ENCODE peak calls at places on chromosomes 1 and 21, in six cellular contexts. One of them, this sample, is unnamed.

GRCh38 chr1:200038987-200039848 is 11.7 kb downstream of the NR5A2 start:
- DNase-seq in Panc1: no peak
- DNase-seq in sigmoid colon: no peak
- DNase-seq in upper lobe of left lung: no peak
- DNase-seq in stomach: peak
- DNase-seq in spleen: peak
- DNase-seq in this sample: no peak

GRCh38 chr21:35338281-35338680 is 289.2 kb upstream of the RUNX1 start:
- DNase-seq in upper lobe of left lung: no peak
- DNase-seq in spleen: no peak
- DNase-seq in stomach: no peak
- DNase-seq in sigmoid colon: no peak
- DNase-seq in Panc1: no peak
- DNase-seq in this sample: no peak

GRCh38 chr1:48552420-48552819 is 80.4 kb upstream of the SPATA6 start:
- DNase-seq in Panc1: no peak
- DNase-seq in stomach: no peak
- DNase-seq in upper lobe of left lung: no peak
- DNase-seq in sigmoid colon: no peak
- DNase-seq in spleen: no peak
- DNase-seq in this sample: no peak

GRCh38 chr1:188061881-188062280 is 1233.1 kb downstream of the PLA2G4A start:
- DNase-seq in Panc1: no peak
- DNase-seq in spleen: no peak
- DNase-seq in upper lobe of left lung: no peak
- DNase-seq in sigmoid colon: no peak
- DNase-seq in stomach: no peak
- DNase-seq in this sample: no peak

GRCh38 chr1:92993581-92993980 is 32.3 kb upstream of the DIPK1A start:
- DNase-seq in sigmoid colon: no peak
- DNase-seq in stomach: no peak
- DNase-seq in spleen: no peak
- DNase-seq in upper lobe of left lung: no peak
- DNase-seq in Panc1: no peak
- DNase-seq in this sample: no peak

GRCh38 chr21:43340491-43341348 is 86.2 kb downstream of the SIK1 start:
- DNase-seq in sigmoid colon: no peak
- DNase-seq in stomach: peak
- DNase-seq in Panc1: no peak
- DNase-seq in spleen: no peak
- DNase-seq in upper lobe of left lung: no peak
- DNase-seq in this sample: no peak

GRCh38 chr1:201783067-201783466 is 45.9 kb upstream of the IPO9 start:
- DNase-seq in stomach: no peak
- DNase-seq in upper lobe of left lung: no peak
- DNase-seq in Panc1: no peak
- DNase-seq in sigmoid colon: no peak
- DNase-seq in spleen: no peak
- DNase-seq in this sample: no peak

GRCh38 chr1:178019622-178020021 is 49.8 kb upstream of the SEC16B start:
- DNase-seq in stomach: no peak
- DNase-seq in upper lobe of left lung: no peak
- DNase-seq in spleen: no peak
- DNase-seq in Panc1: no peak
- DNase-seq in sigmoid colon: no peak
- DNase-seq in this sample: no peak

GRCh38 chr1:150066838-150067183 is 765 bp upstream of the VPS45 start:
- DNase-seq in stomach: peak
- DNase-seq in sigmoid colon: no peak
- DNase-seq in upper lobe of left lung: peak
- DNase-seq in Panc1: no peak
- DNase-seq in spleen: peak
- DNase-seq in this sample: peak

GRCh38 chr1:100366209-100366525 is 13.9 kb downstream of the CDC14A start:
- DNase-seq in sigmoid colon: no peak
- DNase-seq in stomach: no peak
- DNase-seq in spleen: no peak
- DNase-seq in upper lobe of left lung: no peak
- DNase-seq in Panc1: no peak
- DNase-seq in this sample: no peak

GRCh38 chr1:233255145-233255544 is 40.4 kb downstream of the PCNX2 start:
- DNase-seq in sigmoid colon: no peak
- DNase-seq in upper lobe of left lung: no peak
- DNase-seq in stomach: no peak
- DNase-seq in Panc1: no peak
- DNase-seq in spleen: no peak
- DNase-seq in this sample: no peak

GRCh38 chr1:13807213-13807612 is 107.2 kb downstream of the PRDM2 start:
- DNase-seq in Panc1: no peak
- DNase-seq in spleen: no peak
- DNase-seq in sigmoid colon: no peak
- DNase-seq in stomach: peak
- DNase-seq in upper lobe of left lung: no peak
- DNase-seq in this sample: peak

GRCh38 chr1:230066036-230066435 is 1.0 kb upstream of the GALNT2 start:
- DNase-seq in sigmoid colon: no peak
- DNase-seq in spleen: no peak
- DNase-seq in upper lobe of left lung: no peak
- DNase-seq in Panc1: no peak
- DNase-seq in stomach: no peak
- DNase-seq in this sample: no peak

GRCh38 chr1:147723691-147724323 is 36.6 kb downstream of the GJA5 start:
- DNase-seq in spleen: no peak
- DNase-seq in upper lobe of left lung: peak
- DNase-seq in stomach: no peak
- DNase-seq in Panc1: no peak
- DNase-seq in sigmoid colon: no peak
- DNase-seq in this sample: no peak

GRCh38 chr1:192311281-192311680 is 5.5 kb upstream of the RGS21 start:
- DNase-seq in spleen: no peak
- DNase-seq in Panc1: peak
- DNase-seq in stomach: no peak
- DNase-seq in sigmoid colon: no peak
- DNase-seq in upper lobe of left lung: no peak
- DNase-seq in this sample: no peak

GRCh38 chr1:32099426-32099825 is 8.4 kb upstream of the KPNA6 start:
- DNase-seq in upper lobe of left lung: no peak
- DNase-seq in Panc1: no peak
- DNase-seq in stomach: no peak
- DNase-seq in sigmoid colon: no peak
- DNase-seq in spleen: no peak
- DNase-seq in this sample: no peak

GRCh38 chr1:28359592-28360239 is 9.8 kb upstream of the PHACTR4 start:
- DNase-seq in sigmoid colon: peak
- DNase-seq in stomach: peak
- DNase-seq in Panc1: no peak
- DNase-seq in upper lobe of left lung: peak
- DNase-seq in spleen: peak
- DNase-seq in this sample: peak

GRCh38 chr1:82934069-82934468 is 1064.9 kb downstream of the TTLL7 start:
- DNase-seq in sigmoid colon: no peak
- DNase-seq in Panc1: no peak
- DNase-seq in spleen: no peak
- DNase-seq in stomach: no peak
- DNase-seq in upper lobe of left lung: no peak
- DNase-seq in this sample: no peak

GRCh38 chr1:241638091-241638682 is 2.0 kb downstream of the CHML start:
- DNase-seq in upper lobe of left lung: no peak
- DNase-seq in stomach: no peak
- DNase-seq in sigmoid colon: no peak
- DNase-seq in Panc1: no peak
- DNase-seq in spleen: no peak
- DNase-seq in this sample: no peak

GRCh38 chr1:15337656-15338402 is 71.9 kb upstream of the EFHD2 start:
- DNase-seq in spleen: no peak
- DNase-seq in stomach: no peak
- DNase-seq in Panc1: peak
- DNase-seq in sigmoid colon: no peak
- DNase-seq in upper lobe of left lung: peak
- DNase-seq in this sample: no peak

GRCh38 chr1:59856725-59857338 is 42.1 kb downstream of the HOOK1 start:
- DNase-seq in sigmoid colon: no peak
- DNase-seq in spleen: no peak
- DNase-seq in stomach: peak
- DNase-seq in Panc1: no peak
- DNase-seq in upper lobe of left lung: peak
- DNase-seq in this sample: peak

GRCh38 chr1:3588395-3588794 is 22.9 kb downstream of the MEGF6 start:
- DNase-seq in sigmoid colon: no peak
- DNase-seq in upper lobe of left lung: no peak
- DNase-seq in stomach: no peak
- DNase-seq in spleen: no peak
- DNase-seq in Panc1: no peak
- DNase-seq in this sample: no peak

GRCh38 chr1:169322138-169322537 is 45.5 kb downstream of the NME7 start:
- DNase-seq in sigmoid colon: no peak
- DNase-seq in upper lobe of left lung: no peak
- DNase-seq in Panc1: no peak
- DNase-seq in spleen: no peak
- DNase-seq in stomach: no peak
- DNase-seq in this sample: no peak

GRCh38 chr1:29415156-29415830 is 179.0 kb downstream of the PTPRU start:
- DNase-seq in Panc1: no peak
- DNase-seq in spleen: no peak
- DNase-seq in upper lobe of left lung: no peak
- DNase-seq in sigmoid colon: no peak
- DNase-seq in stomach: no peak
- DNase-seq in this sample: no peak

GRCh38 chr1:201470581-201470980 is 1.6 kb upstream of the PHLDA3 start:
- DNase-seq in sigmoid colon: no peak
- DNase-seq in spleen: no peak
- DNase-seq in upper lobe of left lung: no peak
- DNase-seq in Panc1: no peak
- DNase-seq in stomach: no peak
- DNase-seq in this sample: no peak

DNA sequence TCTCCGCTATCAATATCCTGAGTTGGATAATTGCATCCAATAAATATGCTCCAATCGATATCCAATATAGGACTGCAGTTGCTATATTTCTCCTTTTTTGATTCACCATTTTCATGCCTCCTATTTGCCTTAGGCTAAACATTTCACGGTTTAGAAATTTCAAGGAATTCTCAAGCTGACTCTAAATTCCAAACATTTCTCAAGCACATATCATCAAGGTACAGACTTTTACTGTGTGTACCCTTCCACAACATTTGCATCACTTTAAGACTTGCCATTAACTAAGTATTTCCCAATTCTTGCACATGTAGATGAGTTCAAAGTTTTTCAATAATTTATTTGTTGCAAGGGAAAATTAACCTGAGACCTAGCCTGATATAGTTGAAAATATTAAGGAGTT is 795.2 kb upstream of the TMPRSS15 start:
- DNase-seq in stomach: no peak
- DNase-seq in spleen: no peak
- DNase-seq in sigmoid colon: no peak
- DNase-seq in upper lobe of left lung: no peak
- DNase-seq in Panc1: no peak
- DNase-seq in this sample: no peak
- H3K27ac ChIP-seq in stomach: no peak
- H3K27ac ChIP-seq in spleen: no peak
- H3K27ac ChIP-seq in sigmoid colon: no peak
- H3K27ac ChIP-seq in upper lobe of left lung: no peak
- H3K27ac ChIP-seq in Panc1: no peak
- H3K27ac ChIP-seq in this sample: no peak

GRCh38 chr1:244836135-244836521 is 670 bp downstream of the COX20 start:
- DNase-seq in spleen: no peak
- DNase-seq in sigmoid colon: no peak
- DNase-seq in stomach: no peak
- DNase-seq in Panc1: peak
- DNase-seq in upper lobe of left lung: no peak
- DNase-seq in this sample: no peak
- TF ChIP-seq POLR2AphosphoS5 in spleen: peak
- TF ChIP-seq POLR2AphosphoS5 in sigmoid colon: peak
- TF ChIP-seq POLR2AphosphoS5 in stomach: no peak
- TF ChIP-seq POLR2AphosphoS5 in Panc1: peak
- TF ChIP-seq POLR2AphosphoS5 in upper lobe of left lung: no peak
- TF ChIP-seq POLR2AphosphoS5 in this sample: no peak

DNA sequence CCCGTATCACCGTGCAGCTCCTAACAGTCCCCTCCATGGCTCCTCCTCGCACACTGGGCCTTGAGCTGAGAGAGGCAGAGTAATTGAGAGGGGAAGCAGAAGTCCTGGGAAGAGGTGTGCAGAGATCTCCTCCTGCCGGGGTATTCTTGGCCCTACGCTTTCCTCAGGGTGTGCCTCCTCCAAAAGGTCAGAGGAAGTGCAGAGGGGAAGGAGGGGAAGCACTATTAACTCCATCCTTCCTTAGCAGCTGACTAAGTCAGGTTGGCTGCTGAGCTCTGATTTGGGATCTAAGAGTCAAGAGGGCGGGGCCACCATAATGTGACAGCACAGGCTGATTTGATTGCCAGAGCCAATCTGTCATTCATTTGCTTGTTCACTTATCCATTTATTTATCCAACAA is 12.3 kb downstream of the ATP2B4 start:
- DNase-seq in sigmoid colon: peak
- DNase-seq in stomach: no peak
- DNase-seq in upper lobe of left lung: peak
- DNase-seq in spleen: no peak
- DNase-seq in Panc1: no peak
- DNase-seq in this sample: no peak
- H3K27ac ChIP-seq in sigmoid colon: peak
- H3K27ac ChIP-seq in stomach: no peak
- H3K27ac ChIP-seq in upper lobe of left lung: peak
- H3K27ac ChIP-seq in spleen: no peak
- H3K27ac ChIP-seq in Panc1: no peak
- H3K27ac ChIP-seq in this sample: no peak

GRCh38 chr1:163248064-163248463 is 45.3 kb upstream of the RGS5 start:
- DNase-seq in spleen: no peak
- DNase-seq in sigmoid colon: no peak
- DNase-seq in upper lobe of left lung: no peak
- DNase-seq in stomach: no peak
- DNase-seq in Panc1: no peak
- DNase-seq in this sample: no peak
- TF ChIP-seq POLR2AphosphoS5 in spleen: no peak
- TF ChIP-seq POLR2AphosphoS5 in sigmoid colon: no peak
- TF ChIP-seq POLR2AphosphoS5 in upper lobe of left lung: no peak
- TF ChIP-seq POLR2AphosphoS5 in stomach: no peak
- TF ChIP-seq POLR2AphosphoS5 in Panc1: no peak
- TF ChIP-seq POLR2AphosphoS5 in this sample: no peak

GRCh38 chr1:30525980-30526651 is 197.3 kb downstream of the MATN1 start:
- DNase-seq in spleen: peak
- DNase-seq in upper lobe of left lung: no peak
- DNase-seq in sigmoid colon: no peak
- DNase-seq in Panc1: no peak
- DNase-seq in stomach: peak
- DNase-seq in this sample: no peak
- H3K27ac ChIP-seq in spleen: peak
- H3K27ac ChIP-seq in upper lobe of left lung: no peak
- H3K27ac ChIP-seq in sigmoid colon: no peak
- H3K27ac ChIP-seq in Panc1: peak
- H3K27ac ChIP-seq in stomach: no peak
- H3K27ac ChIP-seq in this sample: no peak